ENCODE peak calls at places on chromosomes 13 and 19, in ten cellular contexts. I is sigmoid colon, M is stomach, F is prostate gland, Y is HL-60, X is transverse colon, N is breast epithelium, Z is suprapubic skin, Q is H1, P is spleen. R is an unnamed sample.

GRCh38 chr13:113122571-113123225 is at the start of gene F10:
- DNase-seq in I (no peak), M (peak), F (no peak), Y (no peak), X (peak), N (no peak), Z (no peak), Q (peak), P (peak), R (no peak)

GRCh38 chr13:77465595-77466195 is 69.8 kb upstream of the SCEL start:
- DNase-seq in I (no peak), M (no peak), F (no peak), Y (no peak), X (no peak), N (no peak), Z (no peak), Q (no peak), P (no peak), R (no peak)

GRCh38 chr19:33813391-33814101 is 16.9 kb downstream of the KCTD15 start:
- DNase-seq in I (peak), M (no peak), F (no peak), Y (no peak), X (no peak), N (no peak), Z (peak), Q (no peak), P (peak), R (no peak)

GRCh38 chr19:38685666-38686529 is 38.4 kb downstream of the ACTN4 start:
- DNase-seq in I (no peak), M (no peak), F (no peak), Y (no peak), X (no peak), N (no peak), Z (peak), Q (peak), P (no peak), R (no peak)

GRCh38 chr13:98972627-98973026 is 5.2 kb downstream of the DOCK9 start:
- DNase-seq in I (no peak), M (no peak), F (no peak), Y (no peak), X (no peak), N (no peak), Z (no peak), Q (no peak), P (no peak), R (no peak)

GRCh38 chr13:19586904-19587634 is 25.7 kb upstream of the TPTE2 start:
- DNase-seq in I (no peak), M (peak), F (no peak), Y (peak), X (peak), N (no peak), Z (no peak), Q (no peak), P (peak), R (peak)

GRCh38 chr13:87666826-87667225 is 4.3 kb upstream of the SLITRK5 start:
- DNase-seq in I (no peak), M (no peak), F (no peak), Y (no peak), X (no peak), N (no peak), Z (no peak), Q (no peak), P (no peak), R (no peak)

GRCh38 chr13:24923305-24923640 is 159.3 kb downstream of the RNF17 start:
- DNase-seq in I (no peak), M (no peak), F (no peak), Y (no peak), X (no peak), N (no peak), Z (no peak), Q (no peak), P (no peak), R (no peak)

GRCh38 chr19:7924241-7924640 is 1.7 kb downstream of the CTXN1 start:
- DNase-seq in I (no peak), M (no peak), F (no peak), Y (no peak), X (no peak), N (no peak), Z (peak), Q (no peak), P (no peak), R (no peak)

GRCh38 chr13:82341116-82341515 is 1541.2 kb downstream of the SLITRK1 start:
- DNase-seq in I (no peak), M (no peak), F (no peak), Y (no peak), X (no peak), N (no peak), Z (no peak), Q (no peak), P (no peak), R (no peak)

GRCh38 chr13:51811920-51812328 is 8.0 kb upstream of the DHRS12 start:
- DNase-seq in I (no peak), M (no peak), F (no peak), Y (no peak), X (no peak), N (no peak), Z (no peak), Q (no peak), P (no peak), R (no peak)

GRCh38 chr13:99103536-99103935 is 97.1 kb upstream of the UBAC2 start:
- DNase-seq in I (no peak), M (no peak), F (no peak), Y (no peak), X (no peak), N (no peak), Z (no peak), Q (no peak), P (no peak), R (no peak)

GRCh38 chr19:18895038-18895827 is 725 bp downstream of the CERS1 start:
- DNase-seq in I (no peak), M (no peak), F (no peak), Y (no peak), X (peak), N (no peak), Z (no peak), Q (peak), P (peak), R (no peak)

GRCh38 chr13:30114586-30115256 is 192.6 kb downstream of the KATNAL1 start:
- DNase-seq in I (peak), M (peak), F (peak), Y (peak), X (peak), N (peak), Z (peak), Q (peak), P (peak), R (peak)

GRCh38 chr19:13920940-13921744 is 15.1 kb downstream of the CC2D1A start:
- DNase-seq in I (no peak), M (no peak), F (no peak), Y (peak), X (no peak), N (no peak), Z (no peak), Q (peak), P (no peak), R (no peak)

GRCh38 chr19:1039646-1040475 is at the start of gene ABCA7:
- DNase-seq in I (peak), M (peak), F (peak), Y (peak), X (peak), N (peak), Z (peak), Q (peak), P (peak), R (peak)

GRCh38 chr19:11247391-11247790 is 8.0 kb downstream of the ANGPTL8 start:
- DNase-seq in I (peak), M (no peak), F (no peak), Y (no peak), X (no peak), N (no peak), Z (no peak), Q (no peak), P (no peak), R (no peak)

GRCh38 chr13:45073809-45074208 is 46.5 kb upstream of the GTF2F2 start:
- DNase-seq in I (no peak), M (no peak), F (no peak), Y (no peak), X (no peak), N (no peak), Z (no peak), Q (peak), P (no peak), R (no peak)

GRCh38 chr13:98954313-98954712 is 23.6 kb downstream of the DOCK9 start:
- DNase-seq in I (no peak), M (no peak), F (no peak), Y (no peak), X (no peak), N (no peak), Z (no peak), Q (peak), P (peak), R (no peak)

GRCh38 chr19:53008061-53008778 is 5.5 kb upstream of the ERVV-1 start:
- DNase-seq in I (no peak), M (no peak), F (peak), Y (no peak), X (no peak), N (no peak), Z (no peak), Q (no peak), P (no peak), R (no peak)

GRCh38 chr13:21735621-21736401 is 64.9 kb downstream of the FGF9 start:
- DNase-seq in I (no peak), M (no peak), F (no peak), Y (no peak), X (no peak), N (no peak), Z (no peak), Q (no peak), P (no peak), R (peak)

GRCh38 chr19:37077615-37077928 is 661 bp upstream of the ZNF420 start:
- DNase-seq in I (no peak), M (no peak), F (no peak), Y (no peak), X (no peak), N (no peak), Z (no peak), Q (no peak), P (no peak), R (no peak)

GRCh38 chr13:94800423-94800822 is 88.1 kb upstream of the SOX21 start:
- DNase-seq in I (no peak), M (no peak), F (no peak), Y (no peak), X (no peak), N (no peak), Z (no peak), Q (no peak), P (no peak), R (peak)
- TF ChIP-seq CTCF in I (no peak), M (no peak), F (peak), Y (no peak), X (no peak), N (no peak), Z (no peak), Q (peak), P (no peak), R (no peak)

DNA sequence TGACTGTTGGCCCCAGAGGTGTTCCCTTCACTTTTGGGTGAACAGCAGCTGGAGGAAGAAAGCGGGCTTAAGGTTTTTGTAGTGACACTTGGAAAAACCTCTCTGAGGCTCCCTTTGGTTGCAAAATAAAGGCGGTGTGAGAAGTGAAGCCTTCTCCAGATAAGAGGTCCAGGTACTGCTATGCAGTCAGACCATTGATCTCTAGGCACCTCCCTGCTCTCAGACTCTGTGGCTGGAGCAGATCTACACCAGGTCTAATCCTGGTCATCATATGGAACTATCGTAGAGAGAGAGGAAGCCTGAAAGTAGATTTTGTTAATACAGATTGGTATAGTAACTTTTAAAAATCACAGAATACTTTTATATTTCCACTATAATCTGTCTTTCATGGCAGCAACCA is 47.5 kb downstream of the MBNL2 start:
- DNase-seq in I (no peak), M (no peak), F (no peak), Y (no peak), X (no peak), N (no peak), Z (no peak), Q (no peak), P (no peak), R (no peak)
- TF ChIP-seq POLR2AphosphoS5 in I (no peak), M (no peak), F (no peak), Y (no peak), X (no peak), N (no peak), Z (no peak), Q (no peak), P (no peak), R (no peak)

GRCh38 chr19:4375620-4376228 is 24.6 kb downstream of the SH3GL1 start:
- DNase-seq in I (peak), M (no peak), F (no peak), Y (peak), X (peak), N (no peak), Z (peak), Q (no peak), P (no peak), R (no peak)
- TF ChIP-seq CTCF in I (no peak), M (no peak), F (no peak), Y (peak), X (peak), N (no peak), Z (peak), Q (peak), P (peak), R (peak)

DNA sequence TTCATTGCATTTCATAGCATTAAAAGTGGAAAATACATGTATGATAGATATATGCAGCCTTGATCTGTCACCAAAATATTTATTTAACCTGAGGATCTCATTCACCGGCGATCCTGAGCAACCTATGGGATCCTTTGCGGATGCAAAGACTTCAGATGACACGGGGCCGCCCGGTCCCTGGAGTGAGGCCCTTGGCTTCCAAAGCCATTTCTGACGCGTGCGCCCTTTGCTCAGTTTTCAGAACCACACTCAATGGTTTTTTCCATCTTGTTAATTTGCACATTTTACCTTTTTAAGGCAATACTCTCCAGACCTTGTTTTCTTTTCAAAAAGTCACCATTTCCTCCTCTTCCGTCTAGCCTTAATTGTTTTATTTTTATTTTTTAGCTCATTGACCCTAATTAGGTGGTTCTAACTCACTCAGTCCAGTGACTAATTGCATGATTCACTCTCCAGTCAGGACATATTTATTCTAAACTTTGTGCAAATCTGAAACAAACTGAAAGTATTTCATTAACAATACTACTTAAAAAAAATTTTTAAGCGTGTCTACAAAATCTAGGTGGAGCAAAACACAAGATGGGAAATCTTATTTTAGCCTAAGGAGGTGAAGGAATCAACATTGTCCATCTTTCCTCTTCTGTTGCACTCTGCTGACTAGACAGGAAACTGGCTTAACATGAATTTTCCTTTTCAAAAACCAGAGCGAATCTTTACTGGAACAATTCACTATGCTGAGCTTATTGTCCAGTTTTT is 47.9 kb downstream of the COL4A1 start:
- DNase-seq in I (no peak), M (no peak), F (no peak), Y (no peak), X (no peak), N (no peak), Z (no peak), Q (no peak), P (no peak), R (no peak)
- TF ChIP-seq POLR2AphosphoS5 in I (no peak), M (no peak), F (no peak), Y (no peak), X (no peak), N (no peak), Z (no peak), Q (no peak), P (no peak), R (peak)

DNA sequence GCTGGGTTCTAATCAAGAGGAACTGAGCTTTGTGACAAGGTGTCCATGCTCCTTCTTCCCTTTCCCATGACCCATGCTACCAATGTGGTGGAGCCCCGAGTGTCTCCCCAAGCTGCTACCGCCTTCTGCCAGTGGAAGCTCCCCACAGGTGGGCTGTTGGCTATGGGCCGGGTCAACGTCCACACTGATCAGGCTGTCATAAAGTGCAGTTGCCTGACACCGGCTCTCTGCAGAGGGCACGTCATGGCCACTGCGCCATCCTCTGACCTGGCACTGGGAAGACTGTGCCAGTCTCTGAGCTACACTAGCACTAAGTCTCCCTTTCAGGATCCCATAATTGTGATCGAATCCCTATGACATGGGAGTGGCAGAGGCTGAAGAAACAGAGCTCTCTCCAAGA is 192.3 kb downstream of the USP12 start:
- DNase-seq in I (no peak), M (no peak), F (no peak), Y (no peak), X (no peak), N (no peak), Z (no peak), Q (no peak), P (peak), R (no peak)
- TF ChIP-seq CTCF in I (no peak), M (no peak), F (no peak), Y (no peak), X (no peak), N (no peak), Z (no peak), Q (no peak), P (no peak), R (no peak)

DNA sequence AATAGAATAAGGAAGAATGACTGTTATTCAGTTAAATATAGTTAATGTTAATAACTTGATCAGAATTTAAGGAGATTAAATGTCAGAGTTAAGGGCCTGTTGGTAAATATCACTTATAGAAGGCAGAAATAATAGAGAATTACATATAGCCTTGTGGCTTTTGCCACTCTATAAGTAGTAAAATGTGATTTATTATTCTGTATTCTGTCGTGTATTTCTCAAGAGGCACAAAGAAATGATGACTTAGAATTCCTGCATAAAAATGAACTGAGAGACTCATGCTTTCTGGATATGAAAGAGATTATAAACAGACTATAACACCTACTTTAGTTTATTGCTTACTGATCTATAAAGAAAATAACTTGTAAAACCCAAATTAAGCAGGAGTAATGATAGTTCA is 40.1 kb downstream of the GPC6 start:
- DNase-seq in I (no peak), M (no peak), F (no peak), Y (no peak), X (no peak), N (no peak), Z (no peak), Q (no peak), P (no peak), R (no peak)
- TF ChIP-seq POLR2AphosphoS5 in I (no peak), M (no peak), F (no peak), Y (no peak), X (no peak), N (no peak), Z (no peak), Q (no peak), P (no peak), R (no peak)

GRCh38 chr13:42043676-42044075 is 4.8 kb upstream of the DGKH start:
- DNase-seq in I (no peak), M (no peak), F (no peak), Y (no peak), X (no peak), N (no peak), Z (no peak), Q (no peak), P (no peak), R (no peak)

GRCh38 chr13:42039946-42040729 is 8.3 kb upstream of the DGKH start:
- DNase-seq in I (peak), M (peak), F (peak), Y (no peak), X (peak), N (peak), Z (peak), Q (peak), P (peak), R (peak)

GRCh38 chr13:42041017-42041683 is 7.3 kb upstream of the DGKH start:
- DNase-seq in I (peak), M (peak), F (peak), Y (no peak), X (peak), N (peak), Z (peak), Q (peak), P (peak), R (no peak)

GRCh38 chr13:42040730-42041016 is 7.8 kb upstream of the DGKH start:
- DNase-seq in I (no peak), M (no peak), F (no peak), Y (no peak), X (no peak), N (no peak), Z (no peak), Q (no peak), P (no peak), R (no peak)

DNA sequence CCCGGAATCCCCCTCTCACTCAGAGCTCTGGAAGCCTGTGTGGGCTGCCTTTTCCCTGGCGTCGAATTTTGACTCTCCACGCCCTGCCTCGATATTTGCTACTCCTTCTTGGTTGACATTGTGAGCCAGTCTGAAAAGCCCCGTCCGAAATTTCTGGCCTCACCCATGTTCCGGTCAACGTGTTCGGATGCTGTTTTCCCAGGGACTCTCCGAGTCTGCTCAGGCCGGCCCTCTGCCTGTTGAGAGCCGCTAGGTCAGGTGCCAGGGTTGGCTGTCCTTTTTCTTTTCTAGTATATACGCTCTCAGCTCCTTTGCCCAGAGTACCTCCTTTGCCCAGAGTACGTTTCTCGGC is 6.8 kb upstream of the DGKH start:
- DNase-seq in I (peak), M (peak), F (peak), Y (no peak), X (peak), N (peak), Z (no peak), Q (peak), P (no peak), R (no peak)
- TF ChIP-seq CTCF in I (peak), M (peak), F (no peak), Y (no peak), X (peak), N (no peak), Z (no peak), Q (peak), P (peak), R (peak)